ENCODE peak calls at places on chromosomes 7 and 10, in eight cellular contexts. G, J, O, B, Y, E, H and S are unnamed samples.

GRCh38 chr10:62582804-62583208 is 208.6 kb downstream of the ZNF365 start:
- DNase-seq in G (no peak), J (peak; percentile 14), O (peak; percentile 93), B (peak; percentile 71), Y (no peak), E (no peak), H (peak; percentile 72), S (peak; percentile 74)

GRCh38 chr10:33506838-33507661 is 172.6 kb upstream of the NRP1 start:
- DNase-seq in G (peak; percentile 32), J (no peak), O (peak; percentile 60), B (no peak), Y (no peak), E (no peak), H (no peak), S (no peak)

GRCh38 chr10:36172574-36172973 is 530.5 kb upstream of the FZD8 start:
- DNase-seq in G (no peak), J (no peak), O (peak; percentile 70), B (no peak), Y (no peak), E (no peak), H (no peak), S (no peak)

GRCh38 chr7:65307651-65308299 is 65.9 kb upstream of the ZNF92 start:
- DNase-seq in G (peak; percentile 58), J (peak; percentile 27), O (peak; percentile 73), B (no peak), Y (peak; percentile 60), E (no peak), H (no peak), S (no peak)

GRCh38 chr10:77873558-77874380 is 52.8 kb downstream of the DLG5 start:
- DNase-seq in G (peak; percentile 68), J (peak; percentile 40), O (peak; percentile 13), B (no peak), Y (no peak), E (no peak), H (peak; percentile 74), S (no peak)

GRCh38 chr10:10209152-10209551 is 808.5 kb upstream of the CELF2 start:
- DNase-seq in G (no peak), J (no peak), O (peak; percentile 94), B (no peak), Y (peak; percentile 25), E (no peak), H (no peak), S (no peak)

GRCh38 chr10:64733980-64734379 is 1212.8 kb downstream of the REEP3 start:
- DNase-seq in G (peak; percentile 6), J (peak; percentile 51), O (peak; percentile 45), B (no peak), Y (peak; percentile 38), E (no peak), H (no peak), S (no peak)

GRCh38 chr7:150940446-150941102 is 37.5 kb downstream of the KCNH2 start:
- DNase-seq in G (no peak), J (no peak), O (no peak), B (no peak), Y (no peak), E (no peak), H (no peak), S (no peak)

GRCh38 chr10:66394287-66395063 is 531.4 kb upstream of the LRRTM3 start:
- DNase-seq in G (no peak), J (no peak), O (no peak), B (no peak), Y (no peak), E (no peak), H (no peak), S (no peak)

GRCh38 chr10:49298666-49298989 is 342 bp upstream of the C10orf71 start:
- DNase-seq in G (no peak), J (no peak), O (no peak), B (peak; percentile 66), Y (no peak), E (no peak), H (no peak), S (no peak)

GRCh38 chr10:14549496-14549895 is 218.8 kb upstream of the FRMD4A start:
- DNase-seq in G (no peak), J (no peak), O (peak; percentile 61), B (no peak), Y (no peak), E (no peak), H (no peak), S (no peak)

GRCh38 chr10:104666106-104666505 is 25.0 kb downstream of the SORCS3 start:
- DNase-seq in G (no peak), J (no peak), O (no peak), B (no peak), Y (no peak), E (no peak), H (no peak), S (no peak)

GRCh38 chr10:113099431-113100298 is 149.6 kb downstream of the TCF7L2 start:
- DNase-seq in G (no peak), J (peak; percentile 80), O (peak; percentile 55), B (no peak), Y (no peak), E (no peak), H (no peak), S (no peak)

GRCh38 chr7:53437336-53437735 is 401.9 kb downstream of the POM121L12 start:
- DNase-seq in G (no peak), J (no peak), O (no peak), B (no peak), Y (no peak), E (no peak), H (no peak), S (no peak)

GRCh38 chr7:130821864-130822263 is 87.9 kb upstream of the KLF14 start:
- DNase-seq in G (no peak), J (no peak), O (no peak), B (no peak), Y (no peak), E (no peak), H (no peak), S (no peak)

GRCh38 chr10:12668634-12669033 is 319.3 kb downstream of the CAMK1D start:
- DNase-seq in G (no peak), J (no peak), O (no peak), B (no peak), Y (no peak), E (no peak), H (no peak), S (no peak)

GRCh38 chr7:141738592-141739013 is 445 bp downstream of the SSBP1 start:
- DNase-seq in G (no peak), J (no peak), O (no peak), B (no peak), Y (no peak), E (no peak), H (no peak), S (no peak)

GRCh38 chr10:71923138-71923692 is 41.0 kb upstream of the CHST3 start:
- DNase-seq in G (no peak), J (no peak), O (no peak), B (no peak), Y (no peak), E (no peak), H (no peak), S (no peak)

GRCh38 chr10:7773845-7774801 is 13.7 kb downstream of the KIN start:
- DNase-seq in G (no peak), J (no peak), O (no peak), B (peak; percentile 23), Y (no peak), E (no peak), H (peak; percentile 56), S (no peak)

GRCh38 chr7:148623586-148624282 is 33.2 kb downstream of the C7orf33 start:
- DNase-seq in G (no peak), J (no peak), O (peak; percentile 49), B (no peak), Y (no peak), E (no peak), H (no peak), S (no peak)

GRCh38 chr10:131491195-131491594 is 179.7 kb upstream of the TCERG1L start:
- DNase-seq in G (no peak), J (no peak), O (no peak), B (no peak), Y (no peak), E (peak; percentile 52), H (no peak), S (no peak)

GRCh38 chr7:130667593-130668257 is 823 bp downstream of the COPG2 start:
- DNase-seq in G (no peak), J (no peak), O (peak; percentile 9), B (no peak), Y (no peak), E (peak; percentile 88), H (no peak), S (no peak)

GRCh38 chr7:151281686-151282085 is 33.2 kb upstream of the SMARCD3 start:
- DNase-seq in G (no peak), J (no peak), O (no peak), B (no peak), Y (no peak), E (no peak), H (no peak), S (no peak)

GRCh38 chr10:14481014-14481413 is 150.3 kb upstream of the FRMD4A start:
- DNase-seq in G (no peak), J (no peak), O (no peak), B (no peak), Y (no peak), E (no peak), H (no peak), S (no peak)